ENCODE peak calls at places on chromosome 18, in four cellular contexts. S is H54; C is stimulated activated CD4-positive, alpha-beta T cell treated with anti-CD3 and anti-CD28 coated beads, Interleukin-12 subunit alpha, Interleukin-12 subunit beta, amount 100 ng/mL, for 4 hours; X is GM20000. A is an unnamed sample.

GRCh38 chr18:58578835-58579560 is 49.9 kb downstream of the ALPK2 start:
- DNase-seq in S (no peak), C (no peak), X (no peak), A (peak)

GRCh38 chr18:39846277-39846676 is 2108.8 kb upstream of the PIK3C3 start:
- DNase-seq in S (no peak), C (no peak), X (no peak), A (no peak)

GRCh38 chr18:67117804-67118203 is 398.7 kb downstream of the DSEL start:
- DNase-seq in S (no peak), C (no peak), X (no peak), A (no peak)

GRCh38 chr18:36379426-36379984 is 82.0 kb downstream of the FHOD3 start:
- DNase-seq in S (no peak), C (no peak), X (no peak), A (no peak)

GRCh38 chr18:54849683-54850082 is 21.4 kb downstream of the RAB27B start:
- DNase-seq in S (no peak), C (no peak), X (no peak), A (no peak)

GRCh38 chr18:10303171-10303570 is 151.3 kb upstream of the APCDD1 start:
- DNase-seq in S (no peak), C (no peak), X (no peak), A (no peak)

GRCh38 chr18:55763298-55763697 is 175.3 kb upstream of the TCF4 start:
- DNase-seq in S (peak), C (no peak), X (no peak), A (no peak)

GRCh38 chr18:48743046-48743445 is 204.2 kb downstream of the CTIF start:
- DNase-seq in S (no peak), C (no peak), X (no peak), A (no peak)

GRCh38 chr18:36330435-36331049 is 33.0 kb downstream of the FHOD3 start:
- DNase-seq in S (no peak), C (no peak), X (no peak), A (no peak)

GRCh38 chr18:59547691-59548182 is 149.5 kb downstream of the CCBE1 start:
- DNase-seq in S (no peak), C (no peak), X (no peak), A (no peak)

GRCh38 chr18:23406271-23406787 is 46.8 kb upstream of the RIOK3 start:
- DNase-seq in S (no peak), C (no peak), X (no peak), A (no peak)

GRCh38 chr18:38256366-38256765 is 690.8 kb upstream of the CELF4 start:
- DNase-seq in S (no peak), C (no peak), X (no peak), A (no peak)

GRCh38 chr18:15165048-15165447 is 417.1 kb downstream of the ANKRD30B start:
- DNase-seq in S (no peak), C (no peak), X (no peak), A (no peak)

A was measured in HTR-8/SVneo.